ENCODE peak calls at places on chromosomes 7 and 10, in eight cellular contexts. One of them, this sample, is unnamed.

GRCh38 chr10:101768791-101769170 is 7.1 kb downstream of the FGF8 start:
- DNase-seq in psoas muscle: no peak
- DNase-seq in Jurkat, Clone E6-1: no peak
- DNase-seq in H7: peak; percentile 37
- DNase-seq in transverse colon: no peak
- DNase-seq in AG04449: no peak
- DNase-seq in fibroblast of mammary gland: no peak
- DNase-seq in GM06990: no peak
- DNase-seq in this sample: no peak

GRCh38 chr10:373516-374309 is 238.5 kb downstream of the ZMYND11 start:
- DNase-seq in psoas muscle: no peak
- DNase-seq in Jurkat, Clone E6-1: peak; percentile 49
- DNase-seq in H7: no peak
- DNase-seq in transverse colon: peak; percentile 25
- DNase-seq in AG04449: peak; percentile 44
- DNase-seq in fibroblast of mammary gland: peak; percentile 43
- DNase-seq in GM06990: no peak
- DNase-seq in this sample: no peak

GRCh38 chr10:14200645-14201534 is 129.8 kb downstream of the FRMD4A start:
- DNase-seq in psoas muscle: peak; percentile 14
- DNase-seq in Jurkat, Clone E6-1: no peak
- DNase-seq in H7: peak; percentile 62
- DNase-seq in transverse colon: peak; percentile 8
- DNase-seq in AG04449: no peak
- DNase-seq in fibroblast of mammary gland: no peak
- DNase-seq in GM06990: no peak
- DNase-seq in this sample: no peak

GRCh38 chr10:15642095-15642494 is 77.6 kb downstream of the ITGA8 start:
- DNase-seq in psoas muscle: no peak
- DNase-seq in Jurkat, Clone E6-1: no peak
- DNase-seq in H7: no peak
- DNase-seq in transverse colon: no peak
- DNase-seq in AG04449: peak; percentile 9
- DNase-seq in fibroblast of mammary gland: peak; percentile 73
- DNase-seq in GM06990: no peak
- DNase-seq in this sample: no peak

GRCh38 chr10:93181929-93182327 is 108.2 kb downstream of the CYP26A1 start:
- DNase-seq in psoas muscle: no peak
- DNase-seq in Jurkat, Clone E6-1: no peak
- DNase-seq in H7: no peak
- DNase-seq in transverse colon: no peak
- DNase-seq in AG04449: no peak
- DNase-seq in fibroblast of mammary gland: no peak
- DNase-seq in GM06990: no peak
- DNase-seq in this sample: no peak

GRCh38 chr7:6530626-6531491 is 20.4 kb downstream of the GRID2IP start:
- DNase-seq in psoas muscle: no peak
- DNase-seq in Jurkat, Clone E6-1: peak; percentile 52
- DNase-seq in H7: peak; percentile 97
- DNase-seq in transverse colon: peak; percentile 67
- DNase-seq in AG04449: no peak
- DNase-seq in fibroblast of mammary gland: no peak
- DNase-seq in GM06990: peak; percentile 48
- DNase-seq in this sample: no peak

GRCh38 chr7:29207469-29207868 is 12.9 kb downstream of the CHN2 start:
- DNase-seq in psoas muscle: no peak
- DNase-seq in Jurkat, Clone E6-1: peak; percentile 44
- DNase-seq in H7: no peak
- DNase-seq in transverse colon: no peak
- DNase-seq in AG04449: no peak
- DNase-seq in fibroblast of mammary gland: peak; percentile 15
- DNase-seq in GM06990: no peak
- DNase-seq in this sample: no peak

GRCh38 chr10:69577268-69578232 is 4.3 kb upstream of the NEUROG3 start:
- DNase-seq in psoas muscle: no peak
- DNase-seq in Jurkat, Clone E6-1: no peak
- DNase-seq in H7: peak; percentile 78
- DNase-seq in transverse colon: no peak
- DNase-seq in AG04449: no peak
- DNase-seq in fibroblast of mammary gland: no peak
- DNase-seq in GM06990: no peak
- DNase-seq in this sample: no peak

GRCh38 chr10:72763201-72763600 is 71.3 kb downstream of the MCU start:
- DNase-seq in psoas muscle: no peak
- DNase-seq in Jurkat, Clone E6-1: no peak
- DNase-seq in H7: no peak
- DNase-seq in transverse colon: no peak
- DNase-seq in AG04449: no peak
- DNase-seq in fibroblast of mammary gland: no peak
- DNase-seq in GM06990: no peak
- DNase-seq in this sample: no peak

GRCh38 chr10:3433131-3433530 is 260.5 kb upstream of the PITRM1 start:
- DNase-seq in psoas muscle: no peak
- DNase-seq in Jurkat, Clone E6-1: no peak
- DNase-seq in H7: no peak
- DNase-seq in transverse colon: no peak
- DNase-seq in AG04449: no peak
- DNase-seq in fibroblast of mammary gland: no peak
- DNase-seq in GM06990: no peak
- DNase-seq in this sample: no peak

GRCh38 chr7:28435732-28436378 is 23.5 kb downstream of the CREB5 start:
- DNase-seq in psoas muscle: no peak
- DNase-seq in Jurkat, Clone E6-1: no peak
- DNase-seq in H7: no peak
- DNase-seq in transverse colon: no peak
- DNase-seq in AG04449: no peak
- DNase-seq in fibroblast of mammary gland: no peak
- DNase-seq in GM06990: no peak
- DNase-seq in this sample: no peak

GRCh38 chr7:155644971-155645509 is 579 bp downstream of the RBM33 start:
- DNase-seq in psoas muscle: peak; percentile 22
- DNase-seq in Jurkat, Clone E6-1: peak; percentile 19
- DNase-seq in H7: no peak
- DNase-seq in transverse colon: peak; percentile 38
- DNase-seq in AG04449: no peak
- DNase-seq in fibroblast of mammary gland: peak; percentile 32
- DNase-seq in GM06990: no peak
- DNase-seq in this sample: peak; percentile 33

GRCh38 chr10:123021517-123021916 is 12.7 kb downstream of the ACADSB start:
- DNase-seq in psoas muscle: no peak
- DNase-seq in Jurkat, Clone E6-1: no peak
- DNase-seq in H7: no peak
- DNase-seq in transverse colon: no peak
- DNase-seq in AG04449: no peak
- DNase-seq in fibroblast of mammary gland: peak; percentile 22
- DNase-seq in GM06990: no peak
- DNase-seq in this sample: no peak

GRCh38 chr10:5960070-5960972 is 17.0 kb downstream of the IL15RA start:
- DNase-seq in psoas muscle: no peak
- DNase-seq in Jurkat, Clone E6-1: no peak
- DNase-seq in H7: no peak
- DNase-seq in transverse colon: no peak
- DNase-seq in AG04449: no peak
- DNase-seq in fibroblast of mammary gland: no peak
- DNase-seq in GM06990: no peak
- DNase-seq in this sample: no peak

GRCh38 chr10:112246-112645 is 23.0 kb upstream of the ZMYND11 start:
- DNase-seq in psoas muscle: no peak
- DNase-seq in Jurkat, Clone E6-1: no peak
- DNase-seq in H7: no peak
- DNase-seq in transverse colon: no peak
- DNase-seq in AG04449: no peak
- DNase-seq in fibroblast of mammary gland: no peak
- DNase-seq in GM06990: no peak
- DNase-seq in this sample: no peak

GRCh38 chr7:129381710-129382484 is 52.3 kb upstream of the STRIP2 start:
- DNase-seq in psoas muscle: no peak
- DNase-seq in Jurkat, Clone E6-1: no peak
- DNase-seq in H7: no peak
- DNase-seq in transverse colon: no peak
- DNase-seq in AG04449: no peak
- DNase-seq in fibroblast of mammary gland: no peak
- DNase-seq in GM06990: no peak
- DNase-seq in this sample: no peak

GRCh38 chr7:47405921-47406765 is 175.8 kb downstream of the TNS3 start:
- DNase-seq in psoas muscle: peak; percentile 61
- DNase-seq in Jurkat, Clone E6-1: no peak
- DNase-seq in H7: no peak
- DNase-seq in transverse colon: peak; percentile 73
- DNase-seq in AG04449: no peak
- DNase-seq in fibroblast of mammary gland: no peak
- DNase-seq in GM06990: no peak
- DNase-seq in this sample: peak; percentile 90

GRCh38 chr7:45031829-45032228 is 31.8 kb downstream of the CCM2 start:
- DNase-seq in psoas muscle: no peak
- DNase-seq in Jurkat, Clone E6-1: no peak
- DNase-seq in H7: peak; percentile 33
- DNase-seq in transverse colon: no peak
- DNase-seq in AG04449: no peak
- DNase-seq in fibroblast of mammary gland: no peak
- DNase-seq in GM06990: no peak
- DNase-seq in this sample: no peak

GRCh38 chr7:26117142-26117807 is 34.7 kb upstream of the NFE2L3 start:
- DNase-seq in psoas muscle: no peak
- DNase-seq in Jurkat, Clone E6-1: peak; percentile 21
- DNase-seq in H7: peak; percentile 47
- DNase-seq in transverse colon: no peak
- DNase-seq in AG04449: no peak
- DNase-seq in fibroblast of mammary gland: no peak
- DNase-seq in GM06990: no peak
- DNase-seq in this sample: no peak

GRCh38 chr7:32069251-32069650 is 956 bp downstream of the PDE1C start:
- DNase-seq in psoas muscle: no peak
- DNase-seq in Jurkat, Clone E6-1: no peak
- DNase-seq in H7: no peak
- DNase-seq in transverse colon: no peak
- DNase-seq in AG04449: no peak
- DNase-seq in fibroblast of mammary gland: no peak
- DNase-seq in GM06990: no peak
- DNase-seq in this sample: no peak
- H3K4me3 ChIP-seq in psoas muscle: no peak overlapping the region
- H3K4me3 ChIP-seq in Jurkat, Clone E6-1: no peak overlapping the region
- H3K4me3 ChIP-seq in H7: no peak overlapping the region
- H3K4me3 ChIP-seq in transverse colon: no peak overlapping the region
- H3K4me3 ChIP-seq in AG04449: peak overlapping the region; percentile 77
- H3K4me3 ChIP-seq in fibroblast of mammary gland: no peak overlapping the region
- H3K4me3 ChIP-seq in GM06990: no peak overlapping the region
- H3K4me3 ChIP-seq in this sample: no peak overlapping the region

DNA sequence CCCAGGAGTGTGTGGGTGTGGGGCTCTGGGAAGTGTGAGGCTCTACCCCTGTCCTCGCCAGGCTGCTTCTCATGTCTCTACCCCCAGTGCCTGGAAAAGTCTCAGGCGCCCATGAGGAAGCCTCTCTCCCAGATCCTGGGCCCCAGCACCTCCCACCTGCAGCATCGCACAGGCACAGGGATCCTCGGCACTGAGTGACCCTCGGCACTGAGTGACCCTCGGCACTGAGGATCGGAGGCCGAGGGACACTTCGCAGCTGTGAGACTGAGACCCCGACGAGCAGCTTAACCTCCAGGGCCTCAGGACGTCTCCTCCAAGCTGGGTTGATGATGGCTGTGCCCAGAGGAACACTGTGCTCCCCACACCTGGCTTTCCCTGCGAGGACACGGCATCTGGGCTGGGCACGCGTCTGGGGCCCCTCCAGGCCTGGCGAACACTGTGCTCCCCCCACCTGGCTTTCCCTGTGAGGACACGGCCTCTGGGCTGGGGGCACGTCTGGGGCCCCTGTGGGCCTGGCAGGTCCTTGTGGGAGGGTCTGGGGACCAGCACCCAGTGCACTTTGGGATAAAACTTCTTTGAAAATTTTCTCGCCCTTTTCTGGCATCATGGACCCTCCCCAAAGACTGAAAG is 158.3 kb upstream of the PPP2R2D start:
- DNase-seq in psoas muscle: no peak
- DNase-seq in Jurkat, Clone E6-1: no peak
- DNase-seq in H7: no peak
- DNase-seq in transverse colon: no peak
- DNase-seq in AG04449: no peak
- DNase-seq in fibroblast of mammary gland: no peak
- DNase-seq in GM06990: no peak
- DNase-seq in this sample: no peak
- H3K4me3 ChIP-seq in psoas muscle: no peak overlapping the region
- H3K4me3 ChIP-seq in Jurkat, Clone E6-1: no peak overlapping the region
- H3K4me3 ChIP-seq in H7: no peak overlapping the region
- H3K4me3 ChIP-seq in transverse colon: no peak overlapping the region
- H3K4me3 ChIP-seq in AG04449: no peak overlapping the region
- H3K4me3 ChIP-seq in fibroblast of mammary gland: no peak overlapping the region
- H3K4me3 ChIP-seq in GM06990: no peak overlapping the region
- H3K4me3 ChIP-seq in this sample: no peak overlapping the region

DNA sequence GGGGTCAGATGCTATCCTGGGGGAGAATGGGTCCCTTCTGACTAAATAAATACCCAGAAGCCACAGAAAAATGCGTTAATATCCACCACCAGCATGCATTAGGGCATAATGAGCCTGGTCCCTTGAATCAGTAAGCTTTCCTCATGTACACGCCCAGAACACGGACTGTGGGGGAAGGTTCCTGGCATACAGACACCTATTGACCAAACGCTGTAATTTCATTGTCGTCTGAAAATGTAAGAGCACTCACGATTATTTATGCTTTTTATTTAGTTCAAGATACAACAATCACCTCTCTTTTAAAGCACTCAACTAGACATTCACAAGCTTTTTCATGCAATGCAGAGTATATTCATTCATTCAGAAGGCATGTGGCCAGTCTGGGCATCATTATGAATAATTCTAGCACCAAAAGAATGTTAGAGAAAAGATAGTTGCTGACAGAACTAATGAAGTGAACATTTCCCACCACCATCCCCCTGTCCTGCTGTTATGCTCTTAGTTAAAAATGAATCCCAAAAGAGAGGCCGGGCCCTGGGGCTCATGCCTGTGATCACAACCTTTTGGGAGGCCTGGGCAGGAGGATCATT is 101.0 kb downstream of the SVIL start:
- DNase-seq in psoas muscle: no peak
- DNase-seq in Jurkat, Clone E6-1: no peak
- DNase-seq in H7: no peak
- DNase-seq in transverse colon: no peak
- DNase-seq in AG04449: no peak
- DNase-seq in fibroblast of mammary gland: peak; percentile 20
- DNase-seq in GM06990: no peak
- DNase-seq in this sample: no peak
- H3K4me3 ChIP-seq in psoas muscle: no peak overlapping the region
- H3K4me3 ChIP-seq in Jurkat, Clone E6-1: no peak overlapping the region
- H3K4me3 ChIP-seq in H7: no peak overlapping the region
- H3K4me3 ChIP-seq in transverse colon: no peak overlapping the region
- H3K4me3 ChIP-seq in AG04449: no peak overlapping the region
- H3K4me3 ChIP-seq in fibroblast of mammary gland: no peak overlapping the region
- H3K4me3 ChIP-seq in GM06990: no peak overlapping the region
- H3K4me3 ChIP-seq in this sample: no peak overlapping the region

DNA sequence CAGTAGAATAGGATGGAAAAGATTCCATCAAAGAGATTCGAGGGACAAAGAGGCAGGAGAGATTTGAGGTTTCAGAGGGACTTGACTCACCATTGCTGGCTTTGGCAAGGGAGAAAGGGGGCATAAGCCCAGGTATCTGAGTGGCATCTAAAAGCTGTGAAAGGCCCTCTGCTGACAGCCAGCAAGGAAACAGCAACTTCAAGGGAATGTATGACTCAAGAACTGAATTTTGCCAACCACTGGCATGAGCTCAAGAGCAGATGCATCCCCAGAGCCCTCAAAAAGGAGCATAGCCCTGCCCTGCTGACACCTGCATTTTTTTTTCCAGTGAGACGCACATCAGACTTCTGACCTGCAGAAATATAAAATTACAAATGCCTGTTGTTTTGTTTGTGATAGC is 19.6 kb upstream of the ADAM12 start:
- DNase-seq in psoas muscle: no peak
- DNase-seq in Jurkat, Clone E6-1: no peak
- DNase-seq in H7: no peak
- DNase-seq in transverse colon: no peak
- DNase-seq in AG04449: no peak
- DNase-seq in fibroblast of mammary gland: peak; percentile 24
- DNase-seq in GM06990: no peak
- DNase-seq in this sample: no peak
- H3K4me3 ChIP-seq in psoas muscle: no peak overlapping the region
- H3K4me3 ChIP-seq in Jurkat, Clone E6-1: no peak overlapping the region
- H3K4me3 ChIP-seq in H7: no peak overlapping the region
- H3K4me3 ChIP-seq in transverse colon: no peak overlapping the region
- H3K4me3 ChIP-seq in AG04449: no peak overlapping the region
- H3K4me3 ChIP-seq in fibroblast of mammary gland: no peak overlapping the region
- H3K4me3 ChIP-seq in GM06990: no peak overlapping the region
- H3K4me3 ChIP-seq in this sample: no peak overlapping the region

This sample was measured in lung.